ENCODE peak calls at places on chromosomes 5 and 9, in nine cellular contexts. One of them, this sample, is unnamed.

GRCh38 chr5:65262094-65262493 is 219.6 kb downstream of the ADAMTS6 start:
- DNase-seq in NCI-H1048: no peak
- DNase-seq in stimulated activated CD4-positive, alpha-beta T cell treated with anti-CD3 and anti-CD28 coated beads, Interleukin-15, amount 100 ng/mL, for 1 hour: no peak
- DNase-seq in RKO: no peak
- DNase-seq in nephron progenitor cell: no peak
- DNase-seq in activated CD8-positive, alpha-beta memory T cell treated with anti-CD3 and anti-CD28 coated beads, Interleukin-2, amount 50 U/mL, for 48 hours: no peak
- DNase-seq in lower lobe of right lung: no peak
- DNase-seq in stimulated activated naive CD4-positive, alpha-beta T cell: no peak
- DNase-seq in fibroblast of the conjunctiva: no peak
- DNase-seq in this sample: no peak

GRCh38 chr5:161311965-161312364 is 234.6 kb downstream of the GABRB2 start:
- DNase-seq in NCI-H1048: no peak
- DNase-seq in stimulated activated CD4-positive, alpha-beta T cell treated with anti-CD3 and anti-CD28 coated beads, Interleukin-15, amount 100 ng/mL, for 1 hour: no peak
- DNase-seq in RKO: no peak
- DNase-seq in nephron progenitor cell: no peak
- DNase-seq in activated CD8-positive, alpha-beta memory T cell treated with anti-CD3 and anti-CD28 coated beads, Interleukin-2, amount 50 U/mL, for 48 hours: no peak
- DNase-seq in lower lobe of right lung: no peak
- DNase-seq in stimulated activated naive CD4-positive, alpha-beta T cell: no peak
- DNase-seq in fibroblast of the conjunctiva: no peak
- DNase-seq in this sample: no peak

GRCh38 chr5:137758121-137758520 is 4.0 kb upstream of the HNRNPA0 start:
- DNase-seq in NCI-H1048: no peak
- DNase-seq in stimulated activated CD4-positive, alpha-beta T cell treated with anti-CD3 and anti-CD28 coated beads, Interleukin-15, amount 100 ng/mL, for 1 hour: no peak
- DNase-seq in RKO: no peak
- DNase-seq in nephron progenitor cell: no peak
- DNase-seq in activated CD8-positive, alpha-beta memory T cell treated with anti-CD3 and anti-CD28 coated beads, Interleukin-2, amount 50 U/mL, for 48 hours: no peak
- DNase-seq in lower lobe of right lung: no peak
- DNase-seq in stimulated activated naive CD4-positive, alpha-beta T cell: no peak
- DNase-seq in fibroblast of the conjunctiva: no peak
- DNase-seq in this sample: no peak

GRCh38 chr9:18888241-18888794 is 144.7 kb downstream of the SAXO1 start:
- DNase-seq in NCI-H1048: no peak
- DNase-seq in stimulated activated CD4-positive, alpha-beta T cell treated with anti-CD3 and anti-CD28 coated beads, Interleukin-15, amount 100 ng/mL, for 1 hour: no peak
- DNase-seq in RKO: no peak
- DNase-seq in nephron progenitor cell: no peak
- DNase-seq in activated CD8-positive, alpha-beta memory T cell treated with anti-CD3 and anti-CD28 coated beads, Interleukin-2, amount 50 U/mL, for 48 hours: no peak
- DNase-seq in lower lobe of right lung: no peak
- DNase-seq in stimulated activated naive CD4-positive, alpha-beta T cell: no peak
- DNase-seq in fibroblast of the conjunctiva: peak
- DNase-seq in this sample: no peak

GRCh38 chr5:139901971-139902370 is 106.4 kb downstream of the PSD2 start:
- DNase-seq in NCI-H1048: no peak
- DNase-seq in stimulated activated CD4-positive, alpha-beta T cell treated with anti-CD3 and anti-CD28 coated beads, Interleukin-15, amount 100 ng/mL, for 1 hour: no peak
- DNase-seq in RKO: no peak
- DNase-seq in nephron progenitor cell: no peak
- DNase-seq in activated CD8-positive, alpha-beta memory T cell treated with anti-CD3 and anti-CD28 coated beads, Interleukin-2, amount 50 U/mL, for 48 hours: no peak
- DNase-seq in lower lobe of right lung: no peak
- DNase-seq in stimulated activated naive CD4-positive, alpha-beta T cell: no peak
- DNase-seq in fibroblast of the conjunctiva: no peak
- DNase-seq in this sample: no peak

GRCh38 chr5:10365800-10366199 is 12.3 kb downstream of the MARCHF6 start:
- DNase-seq in NCI-H1048: no peak
- DNase-seq in stimulated activated CD4-positive, alpha-beta T cell treated with anti-CD3 and anti-CD28 coated beads, Interleukin-15, amount 100 ng/mL, for 1 hour: no peak
- DNase-seq in RKO: no peak
- DNase-seq in nephron progenitor cell: no peak
- DNase-seq in activated CD8-positive, alpha-beta memory T cell treated with anti-CD3 and anti-CD28 coated beads, Interleukin-2, amount 50 U/mL, for 48 hours: no peak
- DNase-seq in lower lobe of right lung: no peak
- DNase-seq in stimulated activated naive CD4-positive, alpha-beta T cell: no peak
- DNase-seq in fibroblast of the conjunctiva: no peak
- DNase-seq in this sample: no peak

GRCh38 chr5:115543931-115544370 is 624 bp downstream of the FEM1C start:
- DNase-seq in NCI-H1048: no peak
- DNase-seq in stimulated activated CD4-positive, alpha-beta T cell treated with anti-CD3 and anti-CD28 coated beads, Interleukin-15, amount 100 ng/mL, for 1 hour: peak
- DNase-seq in RKO: peak
- DNase-seq in nephron progenitor cell: no peak
- DNase-seq in activated CD8-positive, alpha-beta memory T cell treated with anti-CD3 and anti-CD28 coated beads, Interleukin-2, amount 50 U/mL, for 48 hours: no peak
- DNase-seq in lower lobe of right lung: no peak
- DNase-seq in stimulated activated naive CD4-positive, alpha-beta T cell: peak
- DNase-seq in fibroblast of the conjunctiva: no peak
- DNase-seq in this sample: no peak

GRCh38 chr9:122186301-122186700 is 26.6 kb downstream of the MORN5 start:
- DNase-seq in NCI-H1048: no peak
- DNase-seq in stimulated activated CD4-positive, alpha-beta T cell treated with anti-CD3 and anti-CD28 coated beads, Interleukin-15, amount 100 ng/mL, for 1 hour: no peak
- DNase-seq in RKO: no peak
- DNase-seq in nephron progenitor cell: no peak
- DNase-seq in activated CD8-positive, alpha-beta memory T cell treated with anti-CD3 and anti-CD28 coated beads, Interleukin-2, amount 50 U/mL, for 48 hours: no peak
- DNase-seq in lower lobe of right lung: no peak
- DNase-seq in stimulated activated naive CD4-positive, alpha-beta T cell: no peak
- DNase-seq in fibroblast of the conjunctiva: no peak
- DNase-seq in this sample: no peak

GRCh38 chr9:113566011-113566711 is 102.6 kb downstream of the RGS3 start:
- DNase-seq in NCI-H1048: no peak
- DNase-seq in stimulated activated CD4-positive, alpha-beta T cell treated with anti-CD3 and anti-CD28 coated beads, Interleukin-15, amount 100 ng/mL, for 1 hour: no peak
- DNase-seq in RKO: no peak
- DNase-seq in nephron progenitor cell: no peak
- DNase-seq in activated CD8-positive, alpha-beta memory T cell treated with anti-CD3 and anti-CD28 coated beads, Interleukin-2, amount 50 U/mL, for 48 hours: no peak
- DNase-seq in lower lobe of right lung: no peak
- DNase-seq in stimulated activated naive CD4-positive, alpha-beta T cell: no peak
- DNase-seq in fibroblast of the conjunctiva: no peak
- DNase-seq in this sample: no peak

GRCh38 chr9:89536618-89537017 is 38.7 kb upstream of the SEMA4D start:
- DNase-seq in NCI-H1048: no peak
- DNase-seq in stimulated activated CD4-positive, alpha-beta T cell treated with anti-CD3 and anti-CD28 coated beads, Interleukin-15, amount 100 ng/mL, for 1 hour: no peak
- DNase-seq in RKO: no peak
- DNase-seq in nephron progenitor cell: no peak
- DNase-seq in activated CD8-positive, alpha-beta memory T cell treated with anti-CD3 and anti-CD28 coated beads, Interleukin-2, amount 50 U/mL, for 48 hours: no peak
- DNase-seq in lower lobe of right lung: no peak
- DNase-seq in stimulated activated naive CD4-positive, alpha-beta T cell: no peak
- DNase-seq in fibroblast of the conjunctiva: no peak
- DNase-seq in this sample: no peak

GRCh38 chr9:130578865-130579737 is at the start of gene FUBP3:
- DNase-seq in NCI-H1048: peak
- DNase-seq in stimulated activated CD4-positive, alpha-beta T cell treated with anti-CD3 and anti-CD28 coated beads, Interleukin-15, amount 100 ng/mL, for 1 hour: peak
- DNase-seq in RKO: peak
- DNase-seq in nephron progenitor cell: peak
- DNase-seq in activated CD8-positive, alpha-beta memory T cell treated with anti-CD3 and anti-CD28 coated beads, Interleukin-2, amount 50 U/mL, for 48 hours: peak
- DNase-seq in lower lobe of right lung: peak
- DNase-seq in stimulated activated naive CD4-positive, alpha-beta T cell: peak
- DNase-seq in fibroblast of the conjunctiva: peak
- DNase-seq in this sample: peak

GRCh38 chr9:38380872-38381534 is 11.5 kb upstream of the ALDH1B1 start:
- DNase-seq in NCI-H1048: no peak
- DNase-seq in stimulated activated CD4-positive, alpha-beta T cell treated with anti-CD3 and anti-CD28 coated beads, Interleukin-15, amount 100 ng/mL, for 1 hour: no peak
- DNase-seq in RKO: no peak
- DNase-seq in nephron progenitor cell: no peak
- DNase-seq in activated CD8-positive, alpha-beta memory T cell treated with anti-CD3 and anti-CD28 coated beads, Interleukin-2, amount 50 U/mL, for 48 hours: no peak
- DNase-seq in lower lobe of right lung: no peak
- DNase-seq in stimulated activated naive CD4-positive, alpha-beta T cell: no peak
- DNase-seq in fibroblast of the conjunctiva: no peak
- DNase-seq in this sample: no peak

GRCh38 chr5:157458835-157459234 is 1.2 kb upstream of the NIPAL4 start:
- DNase-seq in NCI-H1048: no peak
- DNase-seq in stimulated activated CD4-positive, alpha-beta T cell treated with anti-CD3 and anti-CD28 coated beads, Interleukin-15, amount 100 ng/mL, for 1 hour: no peak
- DNase-seq in RKO: no peak
- DNase-seq in nephron progenitor cell: no peak
- DNase-seq in activated CD8-positive, alpha-beta memory T cell treated with anti-CD3 and anti-CD28 coated beads, Interleukin-2, amount 50 U/mL, for 48 hours: no peak
- DNase-seq in lower lobe of right lung: no peak
- DNase-seq in stimulated activated naive CD4-positive, alpha-beta T cell: no peak
- DNase-seq in fibroblast of the conjunctiva: no peak
- DNase-seq in this sample: no peak

GRCh38 chr9:77659926-77660325 is 11.8 kb upstream of the GNA14 start:
- DNase-seq in NCI-H1048: no peak
- DNase-seq in stimulated activated CD4-positive, alpha-beta T cell treated with anti-CD3 and anti-CD28 coated beads, Interleukin-15, amount 100 ng/mL, for 1 hour: no peak
- DNase-seq in RKO: no peak
- DNase-seq in nephron progenitor cell: no peak
- DNase-seq in activated CD8-positive, alpha-beta memory T cell treated with anti-CD3 and anti-CD28 coated beads, Interleukin-2, amount 50 U/mL, for 48 hours: no peak
- DNase-seq in lower lobe of right lung: no peak
- DNase-seq in stimulated activated naive CD4-positive, alpha-beta T cell: no peak
- DNase-seq in fibroblast of the conjunctiva: no peak
- DNase-seq in this sample: no peak

GRCh38 chr5:122415481-122416120 is 103.6 kb downstream of the SNCAIP start:
- DNase-seq in NCI-H1048: peak
- DNase-seq in stimulated activated CD4-positive, alpha-beta T cell treated with anti-CD3 and anti-CD28 coated beads, Interleukin-15, amount 100 ng/mL, for 1 hour: no peak
- DNase-seq in RKO: peak
- DNase-seq in nephron progenitor cell: peak
- DNase-seq in activated CD8-positive, alpha-beta memory T cell treated with anti-CD3 and anti-CD28 coated beads, Interleukin-2, amount 50 U/mL, for 48 hours: no peak
- DNase-seq in lower lobe of right lung: peak
- DNase-seq in stimulated activated naive CD4-positive, alpha-beta T cell: no peak
- DNase-seq in fibroblast of the conjunctiva: peak
- DNase-seq in this sample: peak

GRCh38 chr5:59001716-59002115 is 418.8 kb downstream of the RAB3C start:
- DNase-seq in NCI-H1048: no peak
- DNase-seq in stimulated activated CD4-positive, alpha-beta T cell treated with anti-CD3 and anti-CD28 coated beads, Interleukin-15, amount 100 ng/mL, for 1 hour: no peak
- DNase-seq in RKO: no peak
- DNase-seq in nephron progenitor cell: no peak
- DNase-seq in activated CD8-positive, alpha-beta memory T cell treated with anti-CD3 and anti-CD28 coated beads, Interleukin-2, amount 50 U/mL, for 48 hours: no peak
- DNase-seq in lower lobe of right lung: no peak
- DNase-seq in stimulated activated naive CD4-positive, alpha-beta T cell: no peak
- DNase-seq in fibroblast of the conjunctiva: no peak
- DNase-seq in this sample: no peak

GRCh38 chr9:98429613-98430012 is 174.2 kb upstream of the TBC1D2 start:
- DNase-seq in NCI-H1048: no peak
- DNase-seq in stimulated activated CD4-positive, alpha-beta T cell treated with anti-CD3 and anti-CD28 coated beads, Interleukin-15, amount 100 ng/mL, for 1 hour: no peak
- DNase-seq in RKO: no peak
- DNase-seq in nephron progenitor cell: no peak
- DNase-seq in activated CD8-positive, alpha-beta memory T cell treated with anti-CD3 and anti-CD28 coated beads, Interleukin-2, amount 50 U/mL, for 48 hours: no peak
- DNase-seq in lower lobe of right lung: no peak
- DNase-seq in stimulated activated naive CD4-positive, alpha-beta T cell: no peak
- DNase-seq in fibroblast of the conjunctiva: peak
- DNase-seq in this sample: peak

GRCh38 chr9:98064623-98065392 is 8.3 kb downstream of the NANS start:
- DNase-seq in NCI-H1048: no peak
- DNase-seq in stimulated activated CD4-positive, alpha-beta T cell treated with anti-CD3 and anti-CD28 coated beads, Interleukin-15, amount 100 ng/mL, for 1 hour: no peak
- DNase-seq in RKO: no peak
- DNase-seq in nephron progenitor cell: no peak
- DNase-seq in activated CD8-positive, alpha-beta memory T cell treated with anti-CD3 and anti-CD28 coated beads, Interleukin-2, amount 50 U/mL, for 48 hours: no peak
- DNase-seq in lower lobe of right lung: no peak
- DNase-seq in stimulated activated naive CD4-positive, alpha-beta T cell: no peak
- DNase-seq in fibroblast of the conjunctiva: no peak
- DNase-seq in this sample: no peak

GRCh38 chr5:169745441-169746146 is 108.5 kb downstream of the DOCK2 start:
- DNase-seq in NCI-H1048: no peak
- DNase-seq in stimulated activated CD4-positive, alpha-beta T cell treated with anti-CD3 and anti-CD28 coated beads, Interleukin-15, amount 100 ng/mL, for 1 hour: no peak
- DNase-seq in RKO: no peak
- DNase-seq in nephron progenitor cell: no peak
- DNase-seq in activated CD8-positive, alpha-beta memory T cell treated with anti-CD3 and anti-CD28 coated beads, Interleukin-2, amount 50 U/mL, for 48 hours: no peak
- DNase-seq in lower lobe of right lung: no peak
- DNase-seq in stimulated activated naive CD4-positive, alpha-beta T cell: no peak
- DNase-seq in fibroblast of the conjunctiva: peak
- DNase-seq in this sample: no peak

GRCh38 chr5:133290669-133291235 is 238.9 kb downstream of the HSPA4 start:
- DNase-seq in NCI-H1048: no peak
- DNase-seq in stimulated activated CD4-positive, alpha-beta T cell treated with anti-CD3 and anti-CD28 coated beads, Interleukin-15, amount 100 ng/mL, for 1 hour: no peak
- DNase-seq in RKO: no peak
- DNase-seq in nephron progenitor cell: no peak
- DNase-seq in activated CD8-positive, alpha-beta memory T cell treated with anti-CD3 and anti-CD28 coated beads, Interleukin-2, amount 50 U/mL, for 48 hours: no peak
- DNase-seq in lower lobe of right lung: no peak
- DNase-seq in stimulated activated naive CD4-positive, alpha-beta T cell: no peak
- DNase-seq in fibroblast of the conjunctiva: no peak
- DNase-seq in this sample: no peak

GRCh38 chr5:89064054-89064453 is 181.1 kb upstream of the MEF2C start:
- DNase-seq in NCI-H1048: no peak
- DNase-seq in stimulated activated CD4-positive, alpha-beta T cell treated with anti-CD3 and anti-CD28 coated beads, Interleukin-15, amount 100 ng/mL, for 1 hour: no peak
- DNase-seq in RKO: no peak
- DNase-seq in nephron progenitor cell: no peak
- DNase-seq in activated CD8-positive, alpha-beta memory T cell treated with anti-CD3 and anti-CD28 coated beads, Interleukin-2, amount 50 U/mL, for 48 hours: no peak
- DNase-seq in lower lobe of right lung: no peak
- DNase-seq in stimulated activated naive CD4-positive, alpha-beta T cell: no peak
- DNase-seq in fibroblast of the conjunctiva: no peak
- DNase-seq in this sample: no peak

GRCh38 chr5:1176473-1177391 is 24.7 kb upstream of the SLC6A19 start:
- DNase-seq in NCI-H1048: no peak
- DNase-seq in stimulated activated CD4-positive, alpha-beta T cell treated with anti-CD3 and anti-CD28 coated beads, Interleukin-15, amount 100 ng/mL, for 1 hour: no peak
- DNase-seq in RKO: no peak
- DNase-seq in nephron progenitor cell: no peak
- DNase-seq in activated CD8-positive, alpha-beta memory T cell treated with anti-CD3 and anti-CD28 coated beads, Interleukin-2, amount 50 U/mL, for 48 hours: no peak
- DNase-seq in lower lobe of right lung: peak
- DNase-seq in stimulated activated naive CD4-positive, alpha-beta T cell: no peak
- DNase-seq in fibroblast of the conjunctiva: no peak
- DNase-seq in this sample: no peak

GRCh38 chr5:1633605-1634336 is 110.0 kb upstream of the LPCAT1 start:
- DNase-seq in NCI-H1048: peak
- DNase-seq in stimulated activated CD4-positive, alpha-beta T cell treated with anti-CD3 and anti-CD28 coated beads, Interleukin-15, amount 100 ng/mL, for 1 hour: peak
- DNase-seq in RKO: peak
- DNase-seq in nephron progenitor cell: peak
- DNase-seq in activated CD8-positive, alpha-beta memory T cell treated with anti-CD3 and anti-CD28 coated beads, Interleukin-2, amount 50 U/mL, for 48 hours: peak
- DNase-seq in lower lobe of right lung: peak
- DNase-seq in stimulated activated naive CD4-positive, alpha-beta T cell: peak
- DNase-seq in fibroblast of the conjunctiva: peak
- DNase-seq in this sample: peak

GRCh38 chr5:14868771-14869170 is 2.8 kb downstream of the ANKH start:
- DNase-seq in NCI-H1048: no peak
- DNase-seq in stimulated activated CD4-positive, alpha-beta T cell treated with anti-CD3 and anti-CD28 coated beads, Interleukin-15, amount 100 ng/mL, for 1 hour: no peak
- DNase-seq in RKO: no peak
- DNase-seq in nephron progenitor cell: no peak
- DNase-seq in activated CD8-positive, alpha-beta memory T cell treated with anti-CD3 and anti-CD28 coated beads, Interleukin-2, amount 50 U/mL, for 48 hours: no peak
- DNase-seq in lower lobe of right lung: no peak
- DNase-seq in stimulated activated naive CD4-positive, alpha-beta T cell: no peak
- DNase-seq in fibroblast of the conjunctiva: no peak
- DNase-seq in this sample: no peak

GRCh38 chr9:81395301-81396054 is 293.9 kb downstream of the TLE1 start:
- DNase-seq in NCI-H1048: no peak
- DNase-seq in stimulated activated CD4-positive, alpha-beta T cell treated with anti-CD3 and anti-CD28 coated beads, Interleukin-15, amount 100 ng/mL, for 1 hour: no peak
- DNase-seq in RKO: no peak
- DNase-seq in nephron progenitor cell: no peak
- DNase-seq in activated CD8-positive, alpha-beta memory T cell treated with anti-CD3 and anti-CD28 coated beads, Interleukin-2, amount 50 U/mL, for 48 hours: no peak
- DNase-seq in lower lobe of right lung: no peak
- DNase-seq in stimulated activated naive CD4-positive, alpha-beta T cell: no peak
- DNase-seq in fibroblast of the conjunctiva: no peak
- DNase-seq in this sample: no peak

GRCh38 chr5:123881791-123882244 is 369.8 kb downstream of the CSNK1G3 start:
- DNase-seq in NCI-H1048: no peak
- DNase-seq in stimulated activated CD4-positive, alpha-beta T cell treated with anti-CD3 and anti-CD28 coated beads, Interleukin-15, amount 100 ng/mL, for 1 hour: no peak
- DNase-seq in RKO: no peak
- DNase-seq in nephron progenitor cell: no peak
- DNase-seq in activated CD8-positive, alpha-beta memory T cell treated with anti-CD3 and anti-CD28 coated beads, Interleukin-2, amount 50 U/mL, for 48 hours: no peak
- DNase-seq in lower lobe of right lung: no peak
- DNase-seq in stimulated activated naive CD4-positive, alpha-beta T cell: no peak
- DNase-seq in fibroblast of the conjunctiva: no peak
- DNase-seq in this sample: no peak

GRCh38 chr9:85516976-85517637 is 224.6 kb downstream of the AGTPBP1 start:
- DNase-seq in NCI-H1048: no peak
- DNase-seq in stimulated activated CD4-positive, alpha-beta T cell treated with anti-CD3 and anti-CD28 coated beads, Interleukin-15, amount 100 ng/mL, for 1 hour: no peak
- DNase-seq in RKO: no peak
- DNase-seq in nephron progenitor cell: no peak
- DNase-seq in activated CD8-positive, alpha-beta memory T cell treated with anti-CD3 and anti-CD28 coated beads, Interleukin-2, amount 50 U/mL, for 48 hours: no peak
- DNase-seq in lower lobe of right lung: no peak
- DNase-seq in stimulated activated naive CD4-positive, alpha-beta T cell: no peak
- DNase-seq in fibroblast of the conjunctiva: no peak
- DNase-seq in this sample: no peak

GRCh38 chr5:178730940-178731265 is 444 bp upstream of the ZNF354A start:
- DNase-seq in NCI-H1048: no peak
- DNase-seq in stimulated activated CD4-positive, alpha-beta T cell treated with anti-CD3 and anti-CD28 coated beads, Interleukin-15, amount 100 ng/mL, for 1 hour: no peak
- DNase-seq in RKO: no peak
- DNase-seq in nephron progenitor cell: no peak
- DNase-seq in activated CD8-positive, alpha-beta memory T cell treated with anti-CD3 and anti-CD28 coated beads, Interleukin-2, amount 50 U/mL, for 48 hours: no peak
- DNase-seq in lower lobe of right lung: no peak
- DNase-seq in stimulated activated naive CD4-positive, alpha-beta T cell: no peak
- DNase-seq in fibroblast of the conjunctiva: no peak
- DNase-seq in this sample: no peak

GRCh38 chr5:139845846-139846681 is 50.5 kb downstream of the PSD2 start:
- DNase-seq in NCI-H1048: no peak
- DNase-seq in stimulated activated CD4-positive, alpha-beta T cell treated with anti-CD3 and anti-CD28 coated beads, Interleukin-15, amount 100 ng/mL, for 1 hour: no peak
- DNase-seq in RKO: no peak
- DNase-seq in nephron progenitor cell: no peak
- DNase-seq in activated CD8-positive, alpha-beta memory T cell treated with anti-CD3 and anti-CD28 coated beads, Interleukin-2, amount 50 U/mL, for 48 hours: no peak
- DNase-seq in lower lobe of right lung: no peak
- DNase-seq in stimulated activated naive CD4-positive, alpha-beta T cell: no peak
- DNase-seq in fibroblast of the conjunctiva: no peak
- DNase-seq in this sample: no peak

GRCh38 chr5:139116256-139116655 is 81.9 kb downstream of the SIL1 start:
- DNase-seq in NCI-H1048: no peak
- DNase-seq in stimulated activated CD4-positive, alpha-beta T cell treated with anti-CD3 and anti-CD28 coated beads, Interleukin-15, amount 100 ng/mL, for 1 hour: no peak
- DNase-seq in RKO: no peak
- DNase-seq in nephron progenitor cell: no peak
- DNase-seq in activated CD8-positive, alpha-beta memory T cell treated with anti-CD3 and anti-CD28 coated beads, Interleukin-2, amount 50 U/mL, for 48 hours: no peak
- DNase-seq in lower lobe of right lung: no peak
- DNase-seq in stimulated activated naive CD4-positive, alpha-beta T cell: no peak
- DNase-seq in fibroblast of the conjunctiva: no peak
- DNase-seq in this sample: no peak

GRCh38 chr9:3296536-3296935 is 229.3 kb downstream of the RFX3 start:
- DNase-seq in NCI-H1048: no peak
- DNase-seq in stimulated activated CD4-positive, alpha-beta T cell treated with anti-CD3 and anti-CD28 coated beads, Interleukin-15, amount 100 ng/mL, for 1 hour: no peak
- DNase-seq in RKO: no peak
- DNase-seq in nephron progenitor cell: no peak
- DNase-seq in activated CD8-positive, alpha-beta memory T cell treated with anti-CD3 and anti-CD28 coated beads, Interleukin-2, amount 50 U/mL, for 48 hours: no peak
- DNase-seq in lower lobe of right lung: no peak
- DNase-seq in stimulated activated naive CD4-positive, alpha-beta T cell: no peak
- DNase-seq in fibroblast of the conjunctiva: no peak
- DNase-seq in this sample: no peak